ENCODE peak calls at places on chromosomes 16 and 17, in ten cellular contexts. One of them, this sample, is unnamed.

GRCh38 chr17:82378741-82379021 is 7.1 kb downstream of the UTS2R start:
- DNase-seq in AG10803: no peak
- DNase-seq in NCI-H460: no peak
- DNase-seq in NCI-H1092: no peak
- DNase-seq in amniotic stem cell: no peak
- DNase-seq in NCI-H1105: no peak
- DNase-seq in activated naive CD4-positive, alpha-beta T cell treated with Interleukin-2 at 50 U/mL for 16 hours: no peak
- DNase-seq in astrocyte: no peak
- DNase-seq in NCI-H2029: no peak
- DNase-seq in fibroblast of the aortic adventitia: no peak
- DNase-seq in this sample: no peak

GRCh38 chr17:74309902-74310301 is 16.1 kb upstream of the KIF19 start:
- DNase-seq in NCI-H460: no peak
- DNase-seq in fibroblast of the aortic adventitia: no peak
- DNase-seq in activated naive CD4-positive, alpha-beta T cell treated with Interleukin-2 at 50 U/mL for 16 hours: no peak
- DNase-seq in amniotic stem cell: no peak
- DNase-seq in NCI-H1092: no peak
- DNase-seq in AG10803: no peak
- DNase-seq in NCI-H2029: no peak
- DNase-seq in astrocyte: no peak
- DNase-seq in NCI-H1105: no peak
- DNase-seq in this sample: no peak

GRCh38 chr17:7716901-7717755 is at the start of gene DNAH2:
- DNase-seq in amniotic stem cell: peak
- DNase-seq in NCI-H1092: peak
- DNase-seq in fibroblast of the aortic adventitia: peak
- DNase-seq in activated naive CD4-positive, alpha-beta T cell treated with Interleukin-2 at 50 U/mL for 16 hours: peak
- DNase-seq in NCI-H2029: peak
- DNase-seq in NCI-H460: peak
- DNase-seq in NCI-H1105: peak
- DNase-seq in astrocyte: peak
- DNase-seq in AG10803: peak
- DNase-seq in this sample: peak

GRCh38 chr17:39763046-39763800 is 25.5 kb downstream of the GRB7 start:
- DNase-seq in astrocyte: peak
- DNase-seq in fibroblast of the aortic adventitia: peak
- DNase-seq in NCI-H1092: no peak
- DNase-seq in NCI-H2029: no peak
- DNase-seq in NCI-H1105: no peak
- DNase-seq in amniotic stem cell: no peak
- DNase-seq in activated naive CD4-positive, alpha-beta T cell treated with Interleukin-2 at 50 U/mL for 16 hours: no peak
- DNase-seq in NCI-H460: no peak
- DNase-seq in AG10803: peak
- DNase-seq in this sample: no peak

GRCh38 chr17:58172369-58173071 is 5.7 kb downstream of the OR4D2 start:
- DNase-seq in NCI-H2029: peak
- DNase-seq in NCI-H1092: no peak
- DNase-seq in activated naive CD4-positive, alpha-beta T cell treated with Interleukin-2 at 50 U/mL for 16 hours: peak
- DNase-seq in amniotic stem cell: no peak
- DNase-seq in NCI-H1105: peak
- DNase-seq in AG10803: no peak
- DNase-seq in fibroblast of the aortic adventitia: peak
- DNase-seq in astrocyte: no peak
- DNase-seq in NCI-H460: peak
- DNase-seq in this sample: peak

GRCh38 chr17:69250641-69251040 is 22.0 kb upstream of the ABCA10 start:
- DNase-seq in NCI-H460: no peak
- DNase-seq in NCI-H1105: no peak
- DNase-seq in amniotic stem cell: no peak
- DNase-seq in NCI-H1092: no peak
- DNase-seq in astrocyte: peak
- DNase-seq in activated naive CD4-positive, alpha-beta T cell treated with Interleukin-2 at 50 U/mL for 16 hours: no peak
- DNase-seq in AG10803: no peak
- DNase-seq in NCI-H2029: no peak
- DNase-seq in fibroblast of the aortic adventitia: peak
- DNase-seq in this sample: no peak

GRCh38 chr17:28261219-28261618 is 57.8 kb upstream of the TMEM97 start:
- DNase-seq in astrocyte: no peak
- DNase-seq in NCI-H2029: no peak
- DNase-seq in fibroblast of the aortic adventitia: no peak
- DNase-seq in amniotic stem cell: no peak
- DNase-seq in AG10803: no peak
- DNase-seq in NCI-H1105: no peak
- DNase-seq in activated naive CD4-positive, alpha-beta T cell treated with Interleukin-2 at 50 U/mL for 16 hours: no peak
- DNase-seq in NCI-H460: no peak
- DNase-seq in NCI-H1092: no peak
- DNase-seq in this sample: no peak

GRCh38 chr17:18961634-18962493 is 9.9 kb downstream of the SLC5A10 start:
- DNase-seq in NCI-H460: no peak
- DNase-seq in fibroblast of the aortic adventitia: no peak
- DNase-seq in NCI-H1092: no peak
- DNase-seq in NCI-H1105: no peak
- DNase-seq in activated naive CD4-positive, alpha-beta T cell treated with Interleukin-2 at 50 U/mL for 16 hours: peak
- DNase-seq in AG10803: peak
- DNase-seq in amniotic stem cell: no peak
- DNase-seq in NCI-H2029: no peak
- DNase-seq in astrocyte: no peak
- DNase-seq in this sample: no peak

GRCh38 chr16:50902457-50902856 is 160.6 kb downstream of the CYLD start:
- DNase-seq in NCI-H1105: no peak
- DNase-seq in amniotic stem cell: no peak
- DNase-seq in activated naive CD4-positive, alpha-beta T cell treated with Interleukin-2 at 50 U/mL for 16 hours: no peak
- DNase-seq in NCI-H460: no peak
- DNase-seq in fibroblast of the aortic adventitia: no peak
- DNase-seq in NCI-H2029: no peak
- DNase-seq in AG10803: no peak
- DNase-seq in NCI-H1092: no peak
- DNase-seq in astrocyte: no peak
- DNase-seq in this sample: no peak

GRCh38 chr17:7914771-7915610 is 1.1 kb downstream of the RNF227 start:
- DNase-seq in astrocyte: peak
- DNase-seq in fibroblast of the aortic adventitia: peak
- DNase-seq in NCI-H460: no peak
- DNase-seq in NCI-H2029: no peak
- DNase-seq in amniotic stem cell: no peak
- DNase-seq in NCI-H1105: peak
- DNase-seq in AG10803: peak
- DNase-seq in NCI-H1092: no peak
- DNase-seq in activated naive CD4-positive, alpha-beta T cell treated with Interleukin-2 at 50 U/mL for 16 hours: no peak
- DNase-seq in this sample: peak

GRCh38 chr17:7956208-7956965 is 24.4 kb downstream of the CNTROB start:
- DNase-seq in astrocyte: no peak
- DNase-seq in fibroblast of the aortic adventitia: peak
- DNase-seq in AG10803: peak
- DNase-seq in activated naive CD4-positive, alpha-beta T cell treated with Interleukin-2 at 50 U/mL for 16 hours: no peak
- DNase-seq in NCI-H1105: no peak
- DNase-seq in NCI-H1092: no peak
- DNase-seq in amniotic stem cell: no peak
- DNase-seq in NCI-H2029: no peak
- DNase-seq in NCI-H460: no peak
- DNase-seq in this sample: no peak

GRCh38 chr16:85598141-85598540 is 15.0 kb upstream of the GSE1 start:
- DNase-seq in AG10803: no peak
- DNase-seq in activated naive CD4-positive, alpha-beta T cell treated with Interleukin-2 at 50 U/mL for 16 hours: no peak
- DNase-seq in fibroblast of the aortic adventitia: no peak
- DNase-seq in NCI-H460: no peak
- DNase-seq in NCI-H2029: no peak
- DNase-seq in NCI-H1092: no peak
- DNase-seq in amniotic stem cell: no peak
- DNase-seq in astrocyte: no peak
- DNase-seq in NCI-H1105: no peak
- DNase-seq in this sample: no peak

GRCh38 chr17:10556301-10557005 is 7.0 kb upstream of the MYH2 start:
- DNase-seq in NCI-H2029: no peak
- DNase-seq in AG10803: peak
- DNase-seq in fibroblast of the aortic adventitia: no peak
- DNase-seq in activated naive CD4-positive, alpha-beta T cell treated with Interleukin-2 at 50 U/mL for 16 hours: no peak
- DNase-seq in astrocyte: no peak
- DNase-seq in NCI-H1105: no peak
- DNase-seq in amniotic stem cell: no peak
- DNase-seq in NCI-H460: no peak
- DNase-seq in NCI-H1092: no peak
- DNase-seq in this sample: no peak

GRCh38 chr16:79165541-79165940 is 435.0 kb downstream of the MAF start:
- DNase-seq in NCI-H1092: no peak
- DNase-seq in activated naive CD4-positive, alpha-beta T cell treated with Interleukin-2 at 50 U/mL for 16 hours: no peak
- DNase-seq in fibroblast of the aortic adventitia: no peak
- DNase-seq in AG10803: no peak
- DNase-seq in NCI-H2029: no peak
- DNase-seq in NCI-H460: no peak
- DNase-seq in NCI-H1105: no peak
- DNase-seq in astrocyte: no peak
- DNase-seq in amniotic stem cell: no peak
- DNase-seq in this sample: no peak

GRCh38 chr16:71364306-71364705 is 5.8 kb downstream of the CALB2 start:
- DNase-seq in fibroblast of the aortic adventitia: no peak
- DNase-seq in NCI-H1092: no peak
- DNase-seq in NCI-H1105: no peak
- DNase-seq in amniotic stem cell: no peak
- DNase-seq in AG10803: no peak
- DNase-seq in NCI-H460: no peak
- DNase-seq in NCI-H2029: no peak
- DNase-seq in astrocyte: no peak
- DNase-seq in activated naive CD4-positive, alpha-beta T cell treated with Interleukin-2 at 50 U/mL for 16 hours: no peak
- DNase-seq in this sample: no peak

GRCh38 chr16:79598341-79599181 is 2.0 kb downstream of the MAF start:
- DNase-seq in NCI-H2029: no peak
- DNase-seq in activated naive CD4-positive, alpha-beta T cell treated with Interleukin-2 at 50 U/mL for 16 hours: peak
- DNase-seq in fibroblast of the aortic adventitia: no peak
- DNase-seq in amniotic stem cell: no peak
- DNase-seq in AG10803: peak
- DNase-seq in NCI-H1105: peak
- DNase-seq in NCI-H460: no peak
- DNase-seq in astrocyte: peak
- DNase-seq in NCI-H1092: peak
- DNase-seq in this sample: no peak

GRCh38 chr16:17544785-17545184 is 74.0 kb upstream of the XYLT1 start:
- DNase-seq in AG10803: no peak
- DNase-seq in NCI-H2029: no peak
- DNase-seq in NCI-H460: no peak
- DNase-seq in activated naive CD4-positive, alpha-beta T cell treated with Interleukin-2 at 50 U/mL for 16 hours: peak
- DNase-seq in amniotic stem cell: no peak
- DNase-seq in astrocyte: no peak
- DNase-seq in NCI-H1105: no peak
- DNase-seq in fibroblast of the aortic adventitia: no peak
- DNase-seq in NCI-H1092: no peak
- DNase-seq in this sample: no peak

GRCh38 chr17:48790607-48791127 is 26.4 kb downstream of the TTLL6 start:
- DNase-seq in NCI-H1105: no peak
- DNase-seq in activated naive CD4-positive, alpha-beta T cell treated with Interleukin-2 at 50 U/mL for 16 hours: no peak
- DNase-seq in AG10803: no peak
- DNase-seq in astrocyte: no peak
- DNase-seq in amniotic stem cell: no peak
- DNase-seq in NCI-H2029: no peak
- DNase-seq in fibroblast of the aortic adventitia: no peak
- DNase-seq in NCI-H460: no peak
- DNase-seq in NCI-H1092: no peak
- DNase-seq in this sample: no peak

GRCh38 chr16:87063543-87063942 is 253.6 kb downstream of the C16orf95 start:
- DNase-seq in NCI-H460: no peak
- DNase-seq in NCI-H1092: no peak
- DNase-seq in fibroblast of the aortic adventitia: no peak
- DNase-seq in astrocyte: no peak
- DNase-seq in activated naive CD4-positive, alpha-beta T cell treated with Interleukin-2 at 50 U/mL for 16 hours: no peak
- DNase-seq in NCI-H2029: no peak
- DNase-seq in amniotic stem cell: no peak
- DNase-seq in NCI-H1105: no peak
- DNase-seq in AG10803: no peak
- DNase-seq in this sample: no peak

GRCh38 chr16:13863075-13863765 is 56.7 kb upstream of the ERCC4 start:
- DNase-seq in NCI-H460: no peak
- DNase-seq in fibroblast of the aortic adventitia: peak
- DNase-seq in NCI-H2029: no peak
- DNase-seq in amniotic stem cell: no peak
- DNase-seq in AG10803: no peak
- DNase-seq in astrocyte: no peak
- DNase-seq in activated naive CD4-positive, alpha-beta T cell treated with Interleukin-2 at 50 U/mL for 16 hours: no peak
- DNase-seq in NCI-H1105: no peak
- DNase-seq in NCI-H1092: no peak
- DNase-seq in this sample: no peak

GRCh38 chr17:28937044-28937729 is 14.1 kb downstream of the PHF12 start:
- DNase-seq in amniotic stem cell: no peak
- DNase-seq in fibroblast of the aortic adventitia: peak
- DNase-seq in NCI-H1105: no peak
- DNase-seq in activated naive CD4-positive, alpha-beta T cell treated with Interleukin-2 at 50 U/mL for 16 hours: no peak
- DNase-seq in NCI-H2029: no peak
- DNase-seq in AG10803: peak
- DNase-seq in NCI-H460: no peak
- DNase-seq in NCI-H1092: no peak
- DNase-seq in astrocyte: no peak
- DNase-seq in this sample: no peak

GRCh38 chr17:80632046-80632581 is 87.5 kb downstream of the RPTOR start:
- DNase-seq in NCI-H1092: no peak
- DNase-seq in fibroblast of the aortic adventitia: no peak
- DNase-seq in NCI-H1105: no peak
- DNase-seq in activated naive CD4-positive, alpha-beta T cell treated with Interleukin-2 at 50 U/mL for 16 hours: no peak
- DNase-seq in NCI-H2029: no peak
- DNase-seq in amniotic stem cell: no peak
- DNase-seq in AG10803: peak
- DNase-seq in NCI-H460: no peak
- DNase-seq in astrocyte: no peak
- DNase-seq in this sample: no peak

GRCh38 chr17:60720763-60721531 is 43.3 kb downstream of the BCAS3 start:
- DNase-seq in activated naive CD4-positive, alpha-beta T cell treated with Interleukin-2 at 50 U/mL for 16 hours: no peak
- DNase-seq in fibroblast of the aortic adventitia: peak
- DNase-seq in amniotic stem cell: peak
- DNase-seq in AG10803: peak
- DNase-seq in NCI-H460: peak
- DNase-seq in NCI-H1092: peak
- DNase-seq in NCI-H1105: peak
- DNase-seq in astrocyte: peak
- DNase-seq in NCI-H2029: peak
- DNase-seq in this sample: peak

GRCh38 chr16:4315185-4316102 is at the start of gene GLIS2:
- DNase-seq in fibroblast of the aortic adventitia: peak
- DNase-seq in NCI-H1105: peak
- DNase-seq in amniotic stem cell: peak
- DNase-seq in NCI-H1092: peak
- DNase-seq in activated naive CD4-positive, alpha-beta T cell treated with Interleukin-2 at 50 U/mL for 16 hours: peak
- DNase-seq in AG10803: peak
- DNase-seq in astrocyte: peak
- DNase-seq in NCI-H460: peak
- DNase-seq in NCI-H2029: no peak
- DNase-seq in this sample: peak